ENCODE peak calls at places on chromosomes 16 and 17, in ten cellular contexts. F is effector memory CD8-positive, alpha-beta T cell; Q is EH; V is ovary; Z is KBM-7; Y is prostate gland; U is astrocyte of the hippocampus; R is renal cortical epithelial cell; N is activated CD4-positive, alpha-beta T cell treated with anti-CD3 and anti-CD28 coated beads, Interleukin-2, amount 10 ng/mL, durations not matched to agents 7 days and 5 days; J is left ventricle myocardium inferior. L is an unnamed sample.

GRCh38 chr17:58531661-58532554 is 17.5 kb upstream of the MTMR4 start:
- DNase-seq in F (peak), Q (peak), V (peak), Z (peak), Y (peak), U (peak), R (no peak), N (peak), J (peak), L (peak)

GRCh38 chr16:53952215-53953208 is 248.6 kb downstream of the FTO start:
- DNase-seq in F (no peak), Q (peak), V (no peak), Z (peak), Y (no peak), U (peak), R (peak), N (no peak), J (no peak), L (no peak)

GRCh38 chr16:23026777-23027362 is 122.4 kb downstream of the USP31 start:
- DNase-seq in F (no peak), Q (peak), V (no peak), Z (peak), Y (no peak), U (peak), R (peak), N (peak), J (no peak), L (peak)

GRCh38 chr17:2435852-2436251 is 35.0 kb upstream of the MNT start:
- DNase-seq in F (no peak), Q (no peak), V (no peak), Z (no peak), Y (no peak), U (no peak), R (no peak), N (no peak), J (no peak), L (no peak)

GRCh38 chr17:79607941-79608728 is 2.7 kb downstream of the RBFOX3 start:
- DNase-seq in F (no peak), Q (peak), V (no peak), Z (peak), Y (no peak), U (peak), R (no peak), N (no peak), J (no peak), L (peak)

GRCh38 chr16:81548901-81549546 is 104.4 kb downstream of the CMIP start:
- DNase-seq in F (no peak), Q (no peak), V (no peak), Z (no peak), Y (no peak), U (no peak), R (peak), N (no peak), J (no peak), L (no peak)

GRCh38 chr16:55048745-55049144 is 118.1 kb downstream of the IRX5 start:
- DNase-seq in F (no peak), Q (no peak), V (no peak), Z (no peak), Y (no peak), U (no peak), R (no peak), N (no peak), J (no peak), L (no peak)

GRCh38 chr16:48824271-48824670 is 214.3 kb upstream of the N4BP1 start:
- DNase-seq in F (no peak), Q (no peak), V (no peak), Z (no peak), Y (no peak), U (no peak), R (no peak), N (no peak), J (peak), L (peak)

GRCh38 chr16:56382901-56383355 is 42.4 kb downstream of the AMFR start:
- DNase-seq in F (no peak), Q (peak), V (no peak), Z (no peak), Y (no peak), U (peak), R (peak), N (no peak), J (no peak), L (no peak)

GRCh38 chr17:7067198-7067597 is 12.9 kb downstream of the CLEC10A start:
- DNase-seq in F (no peak), Q (no peak), V (no peak), Z (no peak), Y (no peak), U (no peak), R (no peak), N (no peak), J (no peak), L (no peak)

GRCh38 chr17:81403671-81404534 is 8.6 kb downstream of the BAHCC1 start:
- DNase-seq in F (no peak), Q (peak), V (peak), Z (no peak), Y (no peak), U (peak), R (peak), N (no peak), J (peak), L (no peak)

GRCh38 chr16:4011940-4012629 is 104.2 kb downstream of the ADCY9 start:
- DNase-seq in F (no peak), Q (no peak), V (no peak), Z (no peak), Y (no peak), U (no peak), R (peak), N (no peak), J (no peak), L (no peak)

GRCh38 chr17:42058018-42058417 is 7.6 kb upstream of the C17orf113 start:
- DNase-seq in F (no peak), Q (no peak), V (no peak), Z (no peak), Y (no peak), U (no peak), R (no peak), N (no peak), J (no peak), L (no peak)

GRCh38 chr17:38898291-38898679 is 27.1 kb upstream of the LASP1NB start:
- DNase-seq in F (no peak), Q (no peak), V (no peak), Z (no peak), Y (no peak), U (no peak), R (no peak), N (peak), J (no peak), L (no peak)

GRCh38 chr16:57134982-57135381 is 42.6 kb downstream of the CPNE2 start:
- DNase-seq in F (peak), Q (no peak), V (no peak), Z (no peak), Y (no peak), U (no peak), R (no peak), N (peak), J (no peak), L (no peak)

GRCh38 chr16:87424260-87424659 is 32.1 kb downstream of the MAP1LC3B start:
- DNase-seq in F (no peak), Q (no peak), V (no peak), Z (no peak), Y (no peak), U (no peak), R (no peak), N (no peak), J (no peak), L (no peak)

GRCh38 chr16:78648517-78648916 is 549.1 kb downstream of the WWOX start:
- DNase-seq in F (no peak), Q (no peak), V (no peak), Z (no peak), Y (no peak), U (peak), R (no peak), N (no peak), J (no peak), L (no peak)

GRCh38 chr17:42937712-42938596 is 26.3 kb downstream of the AARSD1 start:
- DNase-seq in F (no peak), Q (peak), V (peak), Z (peak), Y (no peak), U (peak), R (peak), N (peak), J (no peak), L (peak)

GRCh38 chr16:80202831-80203230 is 338.0 kb upstream of the DYNLRB2 start:
- DNase-seq in F (no peak), Q (no peak), V (no peak), Z (no peak), Y (no peak), U (no peak), R (no peak), N (no peak), J (no peak), L (no peak)

GRCh38 chr16:75138636-75139035 is 9.7 kb upstream of the ZFP1 start:
- DNase-seq in F (no peak), Q (peak), V (no peak), Z (no peak), Y (no peak), U (no peak), R (no peak), N (no peak), J (no peak), L (peak)

GRCh38 chr16:1271380-1271749 is 15.5 kb downstream of the TPSD1 start:
- DNase-seq in F (no peak), Q (no peak), V (no peak), Z (no peak), Y (no peak), U (no peak), R (no peak), N (no peak), J (no peak), L (no peak)

GRCh38 chr17:19418312-19418992 is 7.4 kb downstream of the RNF112 start:
- DNase-seq in F (no peak), Q (peak), V (no peak), Z (peak), Y (no peak), U (peak), R (peak), N (peak), J (no peak), L (peak)

GRCh38 chr16:22977294-22977697 is 163.3 kb downstream of the HS3ST2 start:
- DNase-seq in F (no peak), Q (peak), V (no peak), Z (no peak), Y (no peak), U (no peak), R (no peak), N (no peak), J (no peak), L (peak)

GRCh38 chr16:75250089-75250808 is 1.2 kb downstream of the BCAR1 start:
- DNase-seq in F (no peak), Q (peak), V (no peak), Z (no peak), Y (peak), U (peak), R (no peak), N (no peak), J (peak), L (peak)

GRCh38 chr16:66899945-66900688 is 18.6 kb downstream of the CDH16 start:
- DNase-seq in F (no peak), Q (peak), V (peak), Z (no peak), Y (no peak), U (peak), R (peak), N (no peak), J (peak), L (peak)

GRCh38 chr17:6444573-6445335 is 499 bp downstream of the PIMREG start:
- DNase-seq in F (no peak), Q (no peak), V (no peak), Z (no peak), Y (no peak), U (no peak), R (no peak), N (no peak), J (no peak), L (no peak)

GRCh38 chr17:66667491-66668030 is 167.4 kb upstream of the CACNG5 start:
- DNase-seq in F (peak), Q (no peak), V (no peak), Z (peak), Y (no peak), U (no peak), R (no peak), N (peak), J (no peak), L (no peak)

GRCh38 chr17:13437966-13438779 is 163.6 kb downstream of the HS3ST3A1 start:
- DNase-seq in F (no peak), Q (no peak), V (no peak), Z (no peak), Y (no peak), U (peak), R (peak), N (no peak), J (no peak), L (peak)